ENCODE peak calls at places on chromosome 10, in four cellular contexts. One of them, this sample, is unnamed.

GRCh38 chr10:43686414-43686813 is 37.7 kb upstream of the ZNF32 start:
- DNase-seq in PC-3: no peak
- DNase-seq in endothelial cell of umbilical vein: no peak
- DNase-seq in mammary epithelial cell: no peak
- DNase-seq in this sample: no peak

GRCh38 chr10:13102002-13102794 is 2.2 kb downstream of the OPTN start:
- DNase-seq in PC-3: no peak
- DNase-seq in endothelial cell of umbilical vein: no peak
- DNase-seq in mammary epithelial cell: no peak
- DNase-seq in this sample: peak; percentile 31

GRCh38 chr10:29160110-29160669 is 128.7 kb upstream of the LYZL1 start:
- DNase-seq in PC-3: peak; percentile 84
- DNase-seq in endothelial cell of umbilical vein: peak; percentile 78
- DNase-seq in mammary epithelial cell: peak; percentile 96
- DNase-seq in this sample: no peak

GRCh38 chr10:97718659-97719142 is 5.2 kb downstream of the MARVELD1 start:
- DNase-seq in PC-3: peak; percentile 95
- DNase-seq in endothelial cell of umbilical vein: no peak
- DNase-seq in mammary epithelial cell: peak; percentile 97
- DNase-seq in this sample: peak; percentile 76

GRCh38 chr10:10482613-10483012 is 535.1 kb upstream of the CELF2 start:
- DNase-seq in PC-3: no peak
- DNase-seq in endothelial cell of umbilical vein: no peak
- DNase-seq in mammary epithelial cell: no peak
- DNase-seq in this sample: peak; percentile 9

GRCh38 chr10:104735469-104735868 is 94.4 kb downstream of the SORCS3 start:
- DNase-seq in PC-3: no peak
- DNase-seq in endothelial cell of umbilical vein: no peak
- DNase-seq in mammary epithelial cell: no peak
- DNase-seq in this sample: no peak

GRCh38 chr10:49179699-49180511 is 8.3 kb downstream of the TMEM273 start:
- DNase-seq in PC-3: no peak
- DNase-seq in endothelial cell of umbilical vein: no peak
- DNase-seq in mammary epithelial cell: no peak
- DNase-seq in this sample: no peak

GRCh38 chr10:31368724-31369123 is 49.7 kb downstream of the ZEB1 start:
- DNase-seq in PC-3: no peak
- DNase-seq in endothelial cell of umbilical vein: no peak
- DNase-seq in mammary epithelial cell: no peak
- DNase-seq in this sample: no peak

GRCh38 chr10:73182568-73182967 is 14.6 kb downstream of the FAM149B1 start:
- DNase-seq in PC-3: no peak
- DNase-seq in endothelial cell of umbilical vein: peak; percentile 36
- DNase-seq in mammary epithelial cell: no peak
- DNase-seq in this sample: peak; percentile 40

GRCh38 chr10:79084012-79084971 is 15.5 kb downstream of the ZMIZ1 start:
- DNase-seq in PC-3: peak; percentile 77
- DNase-seq in endothelial cell of umbilical vein: peak; percentile 95
- DNase-seq in mammary epithelial cell: peak; percentile 88
- DNase-seq in this sample: peak; percentile 82

GRCh38 chr10:111076682-111077661 is at the start of gene ADRA2A:
- DNase-seq in PC-3: peak; percentile 12
- DNase-seq in endothelial cell of umbilical vein: peak; percentile 35
- DNase-seq in mammary epithelial cell: peak; percentile 41
- DNase-seq in this sample: peak; percentile 74

GRCh38 chr10:79137826-79138225 is 69.1 kb downstream of the ZMIZ1 start:
- DNase-seq in PC-3: no peak
- DNase-seq in endothelial cell of umbilical vein: no peak
- DNase-seq in mammary epithelial cell: no peak
- DNase-seq in this sample: no peak

GRCh38 chr10:124225468-124226270 is 132.3 kb upstream of the CHST15 start:
- DNase-seq in PC-3: no peak
- DNase-seq in endothelial cell of umbilical vein: no peak
- DNase-seq in mammary epithelial cell: no peak
- DNase-seq in this sample: no peak

GRCh38 chr10:26251925-26252324 is 35.4 kb downstream of the GAD2 start:
- DNase-seq in PC-3: no peak
- DNase-seq in endothelial cell of umbilical vein: no peak
- DNase-seq in mammary epithelial cell: peak; percentile 21
- DNase-seq in this sample: no peak

GRCh38 chr10:103231047-103231551 is 14.6 kb upstream of the RPEL1 start:
- DNase-seq in PC-3: peak; percentile 94
- DNase-seq in endothelial cell of umbilical vein: peak; percentile 92
- DNase-seq in mammary epithelial cell: peak; percentile 84
- DNase-seq in this sample: peak; percentile 57

GRCh38 chr10:21811245-21811585 is 192.3 kb downstream of the DNAJC1 start:
- DNase-seq in PC-3: no peak
- DNase-seq in endothelial cell of umbilical vein: no peak
- DNase-seq in mammary epithelial cell: peak; percentile 64
- DNase-seq in this sample: no peak

GRCh38 chr10:97673736-97674525 is 13.1 kb downstream of the AVPI1 start:
- DNase-seq in PC-3: peak; percentile 59
- DNase-seq in endothelial cell of umbilical vein: no peak
- DNase-seq in mammary epithelial cell: peak; percentile 65
- DNase-seq in this sample: no peak

GRCh38 chr10:5089869-5090268 is 4.3 kb upstream of the AKR1C3 start:
- DNase-seq in PC-3: peak; percentile 49
- DNase-seq in endothelial cell of umbilical vein: peak; percentile 34
- DNase-seq in mammary epithelial cell: peak; percentile 77
- DNase-seq in this sample: no peak

GRCh38 chr10:90344226-90344625 is 513.6 kb downstream of the HTR7 start:
- DNase-seq in PC-3: peak; percentile 22
- DNase-seq in endothelial cell of umbilical vein: no peak
- DNase-seq in mammary epithelial cell: peak; percentile 18
- DNase-seq in this sample: no peak

GRCh38 chr10:29820890-29821398 is 186.2 kb upstream of the SVIL start:
- DNase-seq in PC-3: no peak
- DNase-seq in endothelial cell of umbilical vein: no peak
- DNase-seq in mammary epithelial cell: no peak
- DNase-seq in this sample: no peak

GRCh38 chr10:96642973-96643372 is 56.2 kb upstream of the TM9SF3 start:
- DNase-seq in PC-3: peak; percentile 40
- DNase-seq in endothelial cell of umbilical vein: no peak
- DNase-seq in mammary epithelial cell: no peak
- DNase-seq in this sample: peak; percentile 55

GRCh38 chr10:125037145-125037544 is 95.2 kb downstream of the ZRANB1 start:
- DNase-seq in PC-3: peak; percentile 48
- DNase-seq in endothelial cell of umbilical vein: no peak
- DNase-seq in mammary epithelial cell: peak; percentile 86
- DNase-seq in this sample: peak; percentile 77

GRCh38 chr10:43980715-43981114 is 332.0 kb upstream of the ZNF32 start:
- DNase-seq in PC-3: no peak
- DNase-seq in endothelial cell of umbilical vein: no peak
- DNase-seq in mammary epithelial cell: no peak
- DNase-seq in this sample: no peak

GRCh38 chr10:9076066-9076465 is 1021.6 kb downstream of the GATA3 start:
- DNase-seq in PC-3: no peak
- DNase-seq in endothelial cell of umbilical vein: no peak
- DNase-seq in mammary epithelial cell: no peak
- DNase-seq in this sample: no peak

GRCh38 chr10:110279062-110279986 is 25.4 kb downstream of the SMNDC1 start:
- DNase-seq in PC-3: peak; percentile 62
- DNase-seq in endothelial cell of umbilical vein: peak; percentile 76
- DNase-seq in mammary epithelial cell: peak; percentile 43
- DNase-seq in this sample: peak; percentile 69

GRCh38 chr10:96765406-96766240 is 45.3 kb upstream of the PIK3AP1 start:
- DNase-seq in PC-3: peak; percentile 66
- DNase-seq in endothelial cell of umbilical vein: peak; percentile 38
- DNase-seq in mammary epithelial cell: peak; percentile 47
- DNase-seq in this sample: peak; percentile 83

GRCh38 chr10:132387723-132388210 is 9.2 kb upstream of the PWWP2B start:
- DNase-seq in PC-3: peak; percentile 53
- DNase-seq in endothelial cell of umbilical vein: peak; percentile 28
- DNase-seq in mammary epithelial cell: no peak
- DNase-seq in this sample: peak; percentile 87

GRCh38 chr10:59234814-59235429 is 58.5 kb downstream of the PHYHIPL start:
- DNase-seq in PC-3: peak; percentile 78
- DNase-seq in endothelial cell of umbilical vein: peak; percentile 41
- DNase-seq in mammary epithelial cell: peak; percentile 12
- DNase-seq in this sample: peak; percentile 47

GRCh38 chr10:131068311-131068710 is 243.2 kb downstream of the TCERG1L start:
- DNase-seq in PC-3: no peak
- DNase-seq in endothelial cell of umbilical vein: no peak
- DNase-seq in mammary epithelial cell: no peak
- DNase-seq in this sample: no peak

GRCh38 chr10:79115302-79115701 is 46.5 kb downstream of the ZMIZ1 start:
- DNase-seq in PC-3: no peak
- DNase-seq in endothelial cell of umbilical vein: no peak
- DNase-seq in mammary epithelial cell: no peak
- DNase-seq in this sample: no peak

GRCh38 chr10:47154762-47155161 is 145.2 kb upstream of the GDF10 start:
- DNase-seq in PC-3: no peak
- DNase-seq in endothelial cell of umbilical vein: no peak
- DNase-seq in mammary epithelial cell: no peak
- DNase-seq in this sample: no peak

GRCh38 chr10:125629758-125630376 is 53.1 kb downstream of the TEX36 start:
- DNase-seq in PC-3: peak; percentile 68
- DNase-seq in endothelial cell of umbilical vein: peak; percentile 81
- DNase-seq in mammary epithelial cell: peak; percentile 46
- DNase-seq in this sample: peak; percentile 68

GRCh38 chr10:110980807-110981206 is 61.4 kb downstream of the SHOC2 start:
- DNase-seq in PC-3: no peak
- DNase-seq in endothelial cell of umbilical vein: no peak
- DNase-seq in mammary epithelial cell: no peak
- DNase-seq in this sample: no peak

GRCh38 chr10:5665380-5666323 is 743 bp downstream of the ASB13 start:
- DNase-seq in PC-3: no peak
- DNase-seq in endothelial cell of umbilical vein: peak; percentile 16
- DNase-seq in mammary epithelial cell: peak; percentile 8
- DNase-seq in this sample: peak; percentile 41

DNA sequence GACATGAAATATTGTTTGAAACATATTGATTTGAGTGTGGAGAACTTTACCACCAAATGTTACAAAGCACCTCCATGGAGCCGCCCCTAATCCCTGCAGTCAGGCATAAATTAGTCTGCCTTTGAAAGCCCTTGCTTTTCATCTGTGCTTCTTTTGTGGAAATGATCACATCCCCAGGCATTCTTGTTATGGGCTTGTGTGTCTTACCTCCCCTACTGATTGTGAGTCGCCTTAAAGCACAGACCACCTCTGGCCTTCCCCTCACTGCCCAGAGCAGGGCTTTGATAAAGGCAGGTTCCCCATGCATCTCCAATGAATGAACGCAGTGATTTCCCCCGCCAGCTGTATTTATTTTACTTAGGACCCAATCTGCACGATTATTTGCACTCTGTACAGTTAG is 108.0 kb downstream of the CUBN start:
- DNase-seq in PC-3: no peak
- DNase-seq in endothelial cell of umbilical vein: no peak
- DNase-seq in mammary epithelial cell: no peak
- DNase-seq in this sample: no peak
- H3K4me2 ChIP-seq in PC-3: no peak overlapping the region
- H3K4me2 ChIP-seq in endothelial cell of umbilical vein: no peak overlapping the region
- H3K4me2 ChIP-seq in mammary epithelial cell: no peak overlapping the region
- H3K4me2 ChIP-seq in this sample: no peak overlapping the region

GRCh38 chr10:114492351-114493037 is 88.2 kb upstream of the AFAP1L2 start:
- DNase-seq in PC-3: no peak
- DNase-seq in endothelial cell of umbilical vein: peak; percentile 69
- DNase-seq in mammary epithelial cell: no peak
- DNase-seq in this sample: no peak
- H3K4me1 ChIP-seq in PC-3: peaks cover 4% of the 10 kb centered on the region
- H3K4me1 ChIP-seq in endothelial cell of umbilical vein: peaks cover 31% of the 10 kb centered on the region
- H3K4me1 ChIP-seq in mammary epithelial cell: peaks cover 40% of the 10 kb centered on the region
- H3K4me1 ChIP-seq in this sample: no peaks in the 10 kb centered on the region

DNA sequence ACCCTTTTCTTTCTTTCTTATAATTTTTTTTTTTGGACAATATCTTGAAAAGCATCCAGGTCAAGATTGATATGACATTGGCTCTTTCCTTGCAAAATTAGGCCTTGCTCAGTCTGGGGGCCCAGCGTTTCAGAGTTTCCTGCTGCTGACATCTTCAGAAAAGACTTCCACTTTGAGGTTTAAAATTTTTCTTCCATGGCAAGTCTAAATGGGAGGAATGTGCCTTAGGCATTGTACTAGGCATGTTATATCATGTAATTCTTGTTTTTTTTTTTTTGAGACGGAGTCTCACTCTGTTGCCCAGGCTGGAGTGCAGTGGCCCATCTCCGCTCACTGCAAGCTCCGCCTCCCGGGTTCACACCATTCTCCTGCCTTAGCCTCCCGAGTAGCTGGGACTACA is 48.9 kb upstream of the PDZD8 start:
- DNase-seq in PC-3: no peak
- DNase-seq in endothelial cell of umbilical vein: no peak
- DNase-seq in mammary epithelial cell: no peak
- DNase-seq in this sample: no peak
- H3K4me3 ChIP-seq in PC-3: no peak overlapping the region
- H3K4me3 ChIP-seq in endothelial cell of umbilical vein: no peak overlapping the region
- H3K4me3 ChIP-seq in mammary epithelial cell: no peak overlapping the region
- H3K4me3 ChIP-seq in this sample: no peak overlapping the region

GRCh38 chr10:87608756-87609155 is 50.9 kb upstream of the PAPSS2 start:
- DNase-seq in PC-3: no peak
- DNase-seq in endothelial cell of umbilical vein: no peak
- DNase-seq in mammary epithelial cell: no peak
- DNase-seq in this sample: peak; percentile 37
- H3K4me2 ChIP-seq in PC-3: no peak overlapping the region
- H3K4me2 ChIP-seq in endothelial cell of umbilical vein: no peak overlapping the region
- H3K4me2 ChIP-seq in mammary epithelial cell: no peak overlapping the region
- H3K4me2 ChIP-seq in this sample: no peak overlapping the region

GRCh38 chr10:71623098-71623985 is 96.2 kb downstream of the C10orf105 start:
- DNase-seq in PC-3: peak; percentile 41
- DNase-seq in endothelial cell of umbilical vein: peak; percentile 21
- DNase-seq in mammary epithelial cell: no peak
- DNase-seq in this sample: peak; percentile 71
- H3K4me1 ChIP-seq in PC-3: peaks cover 16% of the 10 kb centered on the region
- H3K4me1 ChIP-seq in endothelial cell of umbilical vein: peaks cover 6% of the 10 kb centered on the region
- H3K4me1 ChIP-seq in mammary epithelial cell: peaks cover 7% of the 10 kb centered on the region
- H3K4me1 ChIP-seq in this sample: peaks cover 32% of the 10 kb centered on the region

GRCh38 chr10:7666253-7667023 is at the start of gene ITIH5:
- DNase-seq in PC-3: no peak
- DNase-seq in endothelial cell of umbilical vein: no peak
- DNase-seq in mammary epithelial cell: no peak
- DNase-seq in this sample: peak; percentile 23
- H3K4me3 ChIP-seq in PC-3: no peak within 1 kb of the TSS
- H3K4me3 ChIP-seq in endothelial cell of umbilical vein: no peak within 1 kb of the TSS
- H3K4me3 ChIP-seq in mammary epithelial cell: peak within 1 kb of the TSS; percentile 39
- H3K4me3 ChIP-seq in this sample: peak within 1 kb of the TSS; percentile 75

DNA sequence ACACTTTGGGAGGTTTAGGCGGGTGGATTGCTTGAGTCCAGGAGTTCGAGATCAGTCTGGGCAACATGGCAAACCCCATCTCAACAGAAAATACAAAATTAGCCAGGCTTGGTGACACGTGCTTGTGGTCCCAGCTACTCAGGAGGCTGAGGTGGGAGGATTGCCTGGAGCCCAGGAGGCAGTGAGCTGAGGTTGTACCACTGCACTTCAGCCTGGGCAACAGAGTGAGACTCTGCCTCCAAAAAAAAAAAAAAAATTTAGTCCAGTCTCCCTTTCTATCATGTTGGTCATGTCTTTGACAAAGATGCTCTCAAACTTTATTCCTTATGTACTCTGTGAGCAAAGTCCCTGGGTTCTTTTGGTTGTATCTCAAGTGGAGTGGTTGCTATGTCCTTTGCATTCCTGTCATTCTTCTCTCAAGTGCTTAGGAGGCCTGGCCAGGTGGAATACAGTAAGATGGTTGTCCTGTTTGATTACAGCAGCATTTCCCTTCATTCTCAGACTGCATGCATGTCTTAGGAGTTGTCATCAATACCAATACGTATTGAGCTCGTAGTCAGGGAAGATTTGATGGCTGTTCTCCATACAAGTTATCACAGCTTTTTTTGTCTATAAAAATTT is 85.7 kb downstream of the MMRN2 start:
- DNase-seq in PC-3: no peak
- DNase-seq in endothelial cell of umbilical vein: no peak
- DNase-seq in mammary epithelial cell: no peak
- DNase-seq in this sample: peak; percentile 20
- H3K4me2 ChIP-seq in PC-3: no peak overlapping the region
- H3K4me2 ChIP-seq in endothelial cell of umbilical vein: no peak overlapping the region
- H3K4me2 ChIP-seq in mammary epithelial cell: no peak overlapping the region
- H3K4me2 ChIP-seq in this sample: no peak overlapping the region

This sample was measured in hepatocyte.